ENCODE peak calls at places on chromosomes 12 and 14, in ten cellular contexts. P is midbrain; E is activated CD4-positive, alpha-beta T cell treated with anti-CD3 and anti-CD28 coated beads, Interleukin-2, amount 10 ng/mL, durations not matched to agents 7 days and 5 days; L is stimulated activated CD8-positive, alpha-beta memory T cell treated with anti-CD3 and anti-CD28 coated beads, Interleukin-4, amount 100 ng/mL, for 4 hours; T is occipital lobe; R is NCI-H1694; F is Right ventricle myocardium superior; U is T-helper 17 cell; D is fibroblast of the conjunctiva; B is activated B cell treated with CpG ODN at 0.5 μM for 24 hours. K is an unnamed sample.

GRCh38 chr12:80517655-80518054 is 73.6 kb downstream of the PTPRQ start:
- DNase-seq in P (no peak), E (no peak), L (no peak), T (no peak), R (no peak), F (no peak), U (no peak), D (no peak), B (no peak), K (no peak)

GRCh38 chr12:94616217-94616729 is 34.1 kb downstream of the TMCC3 start:
- DNase-seq in P (peak), E (no peak), L (no peak), T (peak), R (no peak), F (no peak), U (no peak), D (no peak), B (no peak), K (no peak)

GRCh38 chr12:15650399-15651128 is 138.6 kb downstream of the EPS8 start:
- DNase-seq in P (no peak), E (no peak), L (no peak), T (no peak), R (no peak), F (no peak), U (no peak), D (peak), B (no peak), K (no peak)

GRCh38 chr14:94041551-94042346 is 15.6 kb downstream of the OTUB2 start:
- DNase-seq in P (no peak), E (no peak), L (no peak), T (no peak), R (no peak), F (peak), U (no peak), D (peak), B (no peak), K (peak)

GRCh38 chr14:105338392-105338791 is 23.8 kb downstream of the PACS2 start:
- DNase-seq in P (no peak), E (no peak), L (no peak), T (no peak), R (no peak), F (no peak), U (no peak), D (no peak), B (no peak), K (no peak)

GRCh38 chr12:32885831-32886230 is 10.7 kb downstream of the PKP2 start:
- DNase-seq in P (no peak), E (no peak), L (no peak), T (no peak), R (no peak), F (no peak), U (no peak), D (no peak), B (no peak), K (no peak)

GRCh38 chr14:96590190-96590860 is 88.1 kb downstream of the PAPOLA start:
- DNase-seq in P (no peak), E (no peak), L (no peak), T (no peak), R (no peak), F (no peak), U (no peak), D (no peak), B (no peak), K (no peak)

GRCh38 chr14:92638266-92638665 is 110.2 kb downstream of the LGMN start:
- DNase-seq in P (no peak), E (no peak), L (no peak), T (no peak), R (no peak), F (no peak), U (no peak), D (no peak), B (no peak), K (no peak)

GRCh38 chr12:82082476-82082875 is 275.7 kb downstream of the CCDC59 start:
- DNase-seq in P (no peak), E (no peak), L (no peak), T (no peak), R (peak), F (no peak), U (no peak), D (no peak), B (no peak), K (no peak)

GRCh38 chr12:99027491-99027890 is 382.4 kb downstream of the APAF1 start:
- DNase-seq in P (no peak), E (no peak), L (no peak), T (no peak), R (no peak), F (no peak), U (no peak), D (no peak), B (no peak), K (no peak)

GRCh38 chr12:583251-583869 is 79.9 kb downstream of the NINJ2 start:
- DNase-seq in P (no peak), E (no peak), L (no peak), T (no peak), R (no peak), F (peak), U (no peak), D (no peak), B (no peak), K (no peak)

K was measured in AG09309.